ENCODE peak calls at places on chromosome 7, in six cellular contexts. C, G, N, S, R and Z are unnamed samples.

GRCh38 chr7:155002411-155003214 is at the start of gene PAXIP1:
- DNase-seq in N (peak), G (peak), S (peak), C (peak), R (peak), Z (peak)

GRCh38 chr7:32072397-32072796 is 2.2 kb upstream of the PDE1C start:
- DNase-seq in R (no peak), G (no peak), N (no peak), C (no peak), S (no peak), Z (no peak)

GRCh38 chr7:106613861-106614560 is 46.9 kb downstream of the CCDC71L start:
- DNase-seq in C (peak), S (no peak), N (no peak), R (no peak), G (no peak), Z (no peak)

GRCh38 chr7:73602721-73603651 is 21.3 kb downstream of the MLXIPL start:
- DNase-seq in N (no peak), S (no peak), R (no peak), G (no peak), C (no peak), Z (no peak)

GRCh38 chr7:112150823-112151641 is 55.2 kb downstream of the DOCK4 start:
- DNase-seq in N (no peak), C (peak), G (no peak), R (no peak), S (no peak), Z (no peak)

GRCh38 chr7:27241189-27242045 is 1.2 kb upstream of the EVX1 start:
- DNase-seq in S (no peak), R (no peak), C (no peak), G (no peak), N (no peak), Z (no peak)

GRCh38 chr7:131623154-131623553 is 66.7 kb upstream of the PODXL start:
- DNase-seq in G (no peak), R (peak), S (peak), C (no peak), N (no peak), Z (no peak)

GRCh38 chr7:15317215-15317614 is 244.6 kb downstream of the AGMO start:
- DNase-seq in S (no peak), N (no peak), G (no peak), R (no peak), C (no peak), Z (no peak)

GRCh38 chr7:75054744-75055527 is 18.7 kb downstream of the RCC1L start:
- DNase-seq in N (no peak), G (no peak), S (peak), R (no peak), C (peak), Z (peak)

GRCh38 chr7:7567898-7568531 is 1.3 kb downstream of the MIOS start:
- DNase-seq in N (no peak), C (no peak), R (no peak), S (no peak), G (no peak), Z (no peak)

GRCh38 chr7:140212100-140212881 is 35.5 kb upstream of the KDM7A start:
- DNase-seq in S (no peak), G (no peak), C (peak), N (no peak), R (no peak), Z (no peak)

GRCh38 chr7:65301007-65301406 is 72.6 kb upstream of the ZNF92 start:
- DNase-seq in R (no peak), C (no peak), N (no peak), S (no peak), G (no peak), Z (no peak)

GRCh38 chr7:154953006-154953684 is 49.8 kb downstream of the PAXIP1 start:
- DNase-seq in G (peak), R (peak), S (peak), C (peak), N (peak), Z (peak)

GRCh38 chr7:83957333-83957732 is 237.3 kb downstream of the SEMA3A start:
- DNase-seq in S (no peak), R (no peak), N (no peak), C (peak), G (no peak), Z (no peak)

GRCh38 chr7:129635300-129636029 is 23.9 kb downstream of the NRF1 start:
- DNase-seq in G (peak), S (peak), C (peak), R (peak), N (peak), Z (peak)

GRCh38 chr7:157518514-157519175 is 181.8 kb downstream of the DNAJB6 start:
- DNase-seq in C (no peak), N (no peak), R (no peak), G (no peak), S (no peak), Z (no peak)

GRCh38 chr7:15795371-15795770 is 108.9 kb upstream of the MEOX2 start:
- DNase-seq in R (no peak), S (no peak), C (no peak), G (no peak), N (no peak), Z (no peak)

GRCh38 chr7:27174077-27175004 is at the start of gene HOXA10:
- DNase-seq in S (peak), C (no peak), R (no peak), N (no peak), G (no peak), Z (peak)

GRCh38 chr7:86818903-86819302 is 175.2 kb downstream of the GRM3 start:
- DNase-seq in N (no peak), G (no peak), S (no peak), C (no peak), R (no peak), Z (no peak)

GRCh38 chr7:120241973-120242372 is 31.0 kb upstream of the KCND2 start:
- DNase-seq in G (no peak), C (no peak), R (no peak), S (no peak), N (no peak), Z (no peak)
- H3K27ac ChIP-seq in G (no peak), C (no peak), R (no peak), S (no peak), N (no peak), Z (no peak)

DNA sequence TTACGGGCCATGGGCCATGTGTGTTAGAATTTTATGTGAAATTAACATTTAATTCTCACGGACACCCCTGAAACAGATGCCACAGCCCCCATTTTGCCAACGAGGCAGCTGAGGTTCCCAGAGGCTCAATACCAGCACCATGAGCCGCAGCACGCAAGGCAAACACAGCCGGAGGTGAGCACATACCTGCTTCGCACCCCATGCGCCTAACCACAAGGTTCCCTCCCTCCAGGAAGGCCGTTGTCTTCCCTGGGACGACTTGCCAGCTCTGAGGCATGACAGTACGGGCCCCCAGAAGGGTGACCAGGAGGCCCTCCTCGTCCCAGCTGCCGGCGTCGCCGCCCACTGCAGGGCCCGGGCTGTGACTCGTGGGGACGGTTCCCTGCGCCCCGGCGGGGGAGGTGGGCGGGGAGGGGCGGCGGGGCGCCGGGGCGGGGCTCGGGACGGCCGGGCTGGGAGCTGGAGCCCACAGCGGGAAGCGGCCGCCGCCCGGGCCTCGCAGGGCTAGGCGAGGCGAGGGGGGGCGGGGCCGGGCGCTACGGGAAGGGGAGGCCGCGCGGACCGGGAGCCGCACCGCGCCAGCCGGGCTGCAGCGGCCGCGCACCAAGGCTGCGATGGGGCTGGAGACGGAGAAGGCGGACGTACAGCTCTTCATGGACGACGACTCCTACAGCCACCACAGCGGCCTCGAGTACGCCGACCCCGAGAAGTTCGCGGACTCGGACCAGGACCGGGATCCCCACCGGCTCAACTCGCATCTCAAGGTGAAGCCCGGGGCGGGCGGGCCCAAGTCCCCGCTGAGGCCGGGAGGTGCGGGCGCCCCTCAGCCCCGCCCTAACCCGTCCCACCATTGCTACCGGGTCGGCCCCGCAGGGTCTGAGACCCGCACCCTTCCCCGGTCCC is at the start of gene CAV2:
- DNase-seq in G (peak), C (peak), S (peak), N (peak), R (peak), Z (peak)
- TF ChIP-seq POLR2A in G (no peak), C (no peak), S (no peak), N (peak), R (peak), Z (peak)

GRCh38 chr7:101060992-101061391 is 24.3 kb upstream of the TRIM56 start:
- DNase-seq in G (no peak), C (no peak), R (no peak), S (no peak), N (no peak), Z (no peak)

GRCh38 chr7:101059620-101059942 is 25.7 kb upstream of the TRIM56 start:
- DNase-seq in C (no peak), N (no peak), R (no peak), S (no peak), G (no peak), Z (no peak)

DNA sequence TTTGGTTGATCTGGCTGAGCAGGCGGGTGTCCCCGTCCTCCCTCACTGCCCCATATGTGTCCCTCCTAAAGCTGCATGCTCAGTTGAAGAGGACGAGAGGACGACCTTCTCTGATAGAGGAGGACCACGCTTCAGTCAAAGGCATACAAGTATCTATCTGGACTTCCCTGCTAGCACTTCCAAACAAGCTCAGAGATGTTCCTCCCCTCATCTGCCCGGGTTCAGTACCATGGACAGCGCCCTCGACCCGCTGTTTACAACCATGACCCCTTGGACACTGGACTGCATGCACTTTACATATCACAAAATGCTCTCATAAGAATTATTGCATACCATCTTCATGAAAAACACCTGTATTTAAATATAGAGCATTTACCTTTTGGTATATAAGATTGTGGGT is 26.9 kb upstream of the TRIM56 start:
- DNase-seq in C (peak), R (peak), S (no peak), G (peak), N (peak), Z (peak)
- H3K27ac ChIP-seq in C (no peak), R (no peak), S (no peak), G (no peak), N (no peak), Z (no peak)

GRCh38 chr7:135634191-135634878 is 28.0 kb upstream of the STMP1 start:
- DNase-seq in N (no peak), S (no peak), G (no peak), R (no peak), C (no peak), Z (no peak)
- TF ChIP-seq POLR2A in N (no peak), S (no peak), G (no peak), R (no peak), C (no peak), Z (no peak)

DNA sequence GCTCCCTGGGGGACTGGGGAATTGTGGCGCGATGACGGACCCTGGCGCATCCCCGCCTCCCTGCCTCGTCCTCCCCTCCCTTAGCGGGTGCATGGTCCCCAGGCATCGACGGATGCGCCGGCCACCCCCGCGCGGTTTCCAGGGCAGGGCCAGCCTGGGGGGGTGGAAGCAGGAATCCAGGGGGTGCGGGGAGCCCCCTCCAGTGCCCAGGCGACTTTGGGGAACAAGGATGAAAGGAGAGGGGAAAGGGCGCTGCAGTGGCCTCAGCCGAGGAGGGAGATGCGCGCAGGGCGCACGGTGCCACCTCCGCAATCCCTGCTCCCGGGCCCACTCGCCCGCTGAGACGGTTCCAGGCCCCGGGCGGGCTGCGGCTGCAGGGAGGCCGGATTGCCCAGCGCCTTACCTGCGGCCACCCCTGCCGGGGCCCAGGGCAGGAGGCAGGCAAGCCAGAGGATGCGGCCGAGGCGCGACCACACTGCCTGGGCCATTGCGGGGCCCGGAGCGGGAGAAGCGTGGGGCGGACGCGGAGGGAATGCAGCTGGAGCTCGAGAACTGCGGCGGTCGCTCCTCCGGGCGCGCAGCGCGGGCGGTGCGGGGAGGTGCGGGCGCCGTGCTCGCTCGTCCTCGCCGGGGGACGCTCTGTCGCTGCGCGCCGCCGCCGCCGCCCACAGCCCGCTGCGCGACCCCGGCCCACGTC is at the start of gene TMEM130:
- DNase-seq in R (no peak), G (no peak), S (no peak), C (no peak), N (no peak), Z (no peak)
- H3K27ac ChIP-seq in R (no peak), G (no peak), S (no peak), C (no peak), N (peak), Z (no peak)

GRCh38 chr7:98251251-98251843 is 685 bp downstream of the TECPR1 start:
- DNase-seq in S (peak), N (no peak), R (peak), G (no peak), C (no peak), Z (no peak)

GRCh38 chr7:98252655-98253054 is 623 bp upstream of the TECPR1 start:
- DNase-seq in C (peak), S (no peak), N (no peak), G (no peak), R (no peak), Z (no peak)

GRCh38 chr7:98254516-98254915 is 2.5 kb upstream of the TECPR1 start:
- DNase-seq in C (peak), S (no peak), N (no peak), G (no peak), R (no peak), Z (no peak)

GRCh38 chr7:98250789-98251188 is 1.2 kb downstream of the TECPR1 start:
- DNase-seq in G (no peak), N (no peak), S (no peak), C (no peak), R (no peak), Z (no peak)

DNA sequence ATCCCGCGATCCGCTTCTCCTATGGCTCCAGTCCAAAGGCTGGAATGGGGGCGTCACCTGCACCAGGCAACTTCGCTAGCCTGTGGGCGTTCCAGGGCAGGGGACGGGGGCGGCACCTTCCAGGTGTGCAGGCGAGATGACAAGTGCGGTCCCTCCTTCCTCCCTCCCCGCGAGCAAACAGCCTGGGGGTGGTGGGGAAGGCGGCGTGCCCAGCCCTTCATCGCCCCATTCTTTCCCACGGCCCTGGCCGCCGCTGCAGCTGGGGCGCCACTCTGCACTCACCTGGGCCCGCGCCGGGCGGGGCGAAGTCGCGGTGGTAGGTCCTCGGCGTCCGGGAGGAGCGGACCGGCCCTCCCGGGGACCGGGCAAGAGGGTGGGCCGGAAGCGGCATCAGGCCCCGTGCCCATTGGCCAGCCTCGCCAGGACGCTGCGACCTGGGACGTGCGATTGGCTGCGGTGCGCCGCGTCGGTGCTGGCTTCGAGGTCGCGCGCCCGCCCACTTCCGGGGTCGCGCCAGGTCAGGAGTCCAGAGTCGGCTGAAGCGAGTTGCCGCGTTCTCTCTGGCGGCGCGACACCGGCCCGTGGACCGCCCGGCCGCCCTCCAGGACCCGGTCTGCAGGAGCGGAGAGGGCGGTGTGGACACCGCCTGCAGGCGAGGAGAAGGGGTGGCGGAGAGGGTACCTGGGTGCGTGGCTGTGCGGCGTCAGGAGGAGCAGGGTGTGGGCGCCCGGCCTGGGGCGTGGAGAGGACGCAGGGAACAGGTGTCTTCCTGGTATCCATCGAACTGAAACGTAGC is at the start of gene TECPR1:
- DNase-seq in R (peak), G (peak), S (peak), C (peak), N (peak), Z (peak)
- TF ChIP-seq POLR2A in R (peak), G (no peak), S (no peak), C (no peak), N (peak), Z (peak)

GRCh38 chr7:70857793-70858545 is 274.0 kb upstream of the GALNT17 start:
- DNase-seq in C (no peak), S (no peak), G (no peak), R (no peak), N (no peak), Z (no peak)
- H3K27ac ChIP-seq in C (no peak), S (no peak), G (no peak), R (no peak), N (no peak), Z (no peak)